ENCODE peak calls at places on chromosomes 11 and 22, in seven cellular contexts. One of them, this sample, is unnamed.

GRCh38 chr11:113192121-113192925 is 122.1 kb upstream of the TTC12 start:
- DNase-seq in NCI-H510A treated with DMSO at 0.1 percent for 48 hours: no peak
- DNase-seq in epithelial cell of proximal tubule: no peak
- DNase-seq in lung: no peak
- DNase-seq in cardiac fibroblast: no peak
- DNase-seq in stimulated activated CD8-positive, alpha-beta memory T cell treated with anti-CD3 and anti-CD28 coated beads, Interleukin-2, amount 100 ng/mL, for 1 hour: no peak
- DNase-seq in COR-L47: no peak
- DNase-seq in this sample: peak; percentile 71

GRCh38 chr11:135027461-135027860 is 615.4 kb upstream of the B3GAT1 start:
- DNase-seq in epithelial cell of proximal tubule: peak; percentile 15
- DNase-seq in COR-L47: no peak
- DNase-seq in cardiac fibroblast: peak; percentile 38
- DNase-seq in lung: no peak
- DNase-seq in stimulated activated CD8-positive, alpha-beta memory T cell treated with anti-CD3 and anti-CD28 coated beads, Interleukin-2, amount 100 ng/mL, for 1 hour: no peak
- DNase-seq in NCI-H510A treated with DMSO at 0.1 percent for 48 hours: no peak
- DNase-seq in this sample: peak; percentile 26

GRCh38 chr22:32127904-32128303 is 31.2 kb downstream of the C22orf42 start:
- DNase-seq in COR-L47: no peak
- DNase-seq in lung: no peak
- DNase-seq in stimulated activated CD8-positive, alpha-beta memory T cell treated with anti-CD3 and anti-CD28 coated beads, Interleukin-2, amount 100 ng/mL, for 1 hour: no peak
- DNase-seq in NCI-H510A treated with DMSO at 0.1 percent for 48 hours: no peak
- DNase-seq in epithelial cell of proximal tubule: no peak
- DNase-seq in cardiac fibroblast: no peak
- DNase-seq in this sample: no peak

GRCh38 chr11:69425895-69426544 is 55.4 kb upstream of the LINC01488 start:
- DNase-seq in COR-L47: no peak
- DNase-seq in lung: no peak
- DNase-seq in epithelial cell of proximal tubule: no peak
- DNase-seq in NCI-H510A treated with DMSO at 0.1 percent for 48 hours: no peak
- DNase-seq in stimulated activated CD8-positive, alpha-beta memory T cell treated with anti-CD3 and anti-CD28 coated beads, Interleukin-2, amount 100 ng/mL, for 1 hour: no peak
- DNase-seq in cardiac fibroblast: no peak
- DNase-seq in this sample: no peak

GRCh38 chr11:119714590-119714989 is 14.4 kb downstream of the NECTIN1 start:
- DNase-seq in epithelial cell of proximal tubule: no peak
- DNase-seq in COR-L47: no peak
- DNase-seq in NCI-H510A treated with DMSO at 0.1 percent for 48 hours: no peak
- DNase-seq in stimulated activated CD8-positive, alpha-beta memory T cell treated with anti-CD3 and anti-CD28 coated beads, Interleukin-2, amount 100 ng/mL, for 1 hour: no peak
- DNase-seq in cardiac fibroblast: no peak
- DNase-seq in lung: no peak
- DNase-seq in this sample: no peak

GRCh38 chr11:101003468-101003867 is 126.1 kb downstream of the PGR start:
- DNase-seq in COR-L47: no peak
- DNase-seq in NCI-H510A treated with DMSO at 0.1 percent for 48 hours: no peak
- DNase-seq in epithelial cell of proximal tubule: no peak
- DNase-seq in cardiac fibroblast: no peak
- DNase-seq in lung: no peak
- DNase-seq in stimulated activated CD8-positive, alpha-beta memory T cell treated with anti-CD3 and anti-CD28 coated beads, Interleukin-2, amount 100 ng/mL, for 1 hour: no peak
- DNase-seq in this sample: no peak

GRCh38 chr22:32587449-32587848 is 112.8 kb downstream of the FBXO7 start:
- DNase-seq in stimulated activated CD8-positive, alpha-beta memory T cell treated with anti-CD3 and anti-CD28 coated beads, Interleukin-2, amount 100 ng/mL, for 1 hour: no peak
- DNase-seq in COR-L47: no peak
- DNase-seq in epithelial cell of proximal tubule: no peak
- DNase-seq in cardiac fibroblast: peak; percentile 69
- DNase-seq in NCI-H510A treated with DMSO at 0.1 percent for 48 hours: no peak
- DNase-seq in lung: no peak
- DNase-seq in this sample: peak; percentile 66

GRCh38 chr11:75513250-75513649 is 12.5 kb downstream of the GDPD5 start:
- DNase-seq in lung: no peak
- DNase-seq in NCI-H510A treated with DMSO at 0.1 percent for 48 hours: peak; percentile 22
- DNase-seq in COR-L47: no peak
- DNase-seq in cardiac fibroblast: peak; percentile 36
- DNase-seq in stimulated activated CD8-positive, alpha-beta memory T cell treated with anti-CD3 and anti-CD28 coated beads, Interleukin-2, amount 100 ng/mL, for 1 hour: no peak
- DNase-seq in epithelial cell of proximal tubule: no peak
- DNase-seq in this sample: peak; percentile 67

GRCh38 chr11:37689951-37690350 is 1091.9 kb upstream of the RAG2 start:
- DNase-seq in stimulated activated CD8-positive, alpha-beta memory T cell treated with anti-CD3 and anti-CD28 coated beads, Interleukin-2, amount 100 ng/mL, for 1 hour: no peak
- DNase-seq in cardiac fibroblast: peak; percentile 6
- DNase-seq in NCI-H510A treated with DMSO at 0.1 percent for 48 hours: no peak
- DNase-seq in COR-L47: no peak
- DNase-seq in lung: no peak
- DNase-seq in epithelial cell of proximal tubule: no peak
- DNase-seq in this sample: peak; percentile 12

GRCh38 chr22:48670747-48671146 is 1156.9 kb downstream of the BRD1 start:
- DNase-seq in cardiac fibroblast: no peak
- DNase-seq in COR-L47: no peak
- DNase-seq in NCI-H510A treated with DMSO at 0.1 percent for 48 hours: no peak
- DNase-seq in stimulated activated CD8-positive, alpha-beta memory T cell treated with anti-CD3 and anti-CD28 coated beads, Interleukin-2, amount 100 ng/mL, for 1 hour: no peak
- DNase-seq in lung: no peak
- DNase-seq in epithelial cell of proximal tubule: no peak
- DNase-seq in this sample: no peak

GRCh38 chr11:75328426-75329277 is 22.8 kb downstream of the ARRB1 start:
- DNase-seq in NCI-H510A treated with DMSO at 0.1 percent for 48 hours: peak; percentile 94
- DNase-seq in cardiac fibroblast: peak; percentile 85
- DNase-seq in lung: peak; percentile 84
- DNase-seq in COR-L47: peak; percentile 76
- DNase-seq in epithelial cell of proximal tubule: no peak
- DNase-seq in stimulated activated CD8-positive, alpha-beta memory T cell treated with anti-CD3 and anti-CD28 coated beads, Interleukin-2, amount 100 ng/mL, for 1 hour: peak; percentile 31
- DNase-seq in this sample: peak; percentile 82

GRCh38 chr22:17436981-17437410 is 67.7 kb downstream of the CECR2 start:
- DNase-seq in NCI-H510A treated with DMSO at 0.1 percent for 48 hours: no peak
- DNase-seq in COR-L47: no peak
- DNase-seq in stimulated activated CD8-positive, alpha-beta memory T cell treated with anti-CD3 and anti-CD28 coated beads, Interleukin-2, amount 100 ng/mL, for 1 hour: no peak
- DNase-seq in cardiac fibroblast: no peak
- DNase-seq in lung: no peak
- DNase-seq in epithelial cell of proximal tubule: no peak
- DNase-seq in this sample: no peak

GRCh38 chr11:57567210-57567511 is 311 bp downstream of the UBE2L6 start:
- DNase-seq in COR-L47: no peak
- DNase-seq in stimulated activated CD8-positive, alpha-beta memory T cell treated with anti-CD3 and anti-CD28 coated beads, Interleukin-2, amount 100 ng/mL, for 1 hour: no peak
- DNase-seq in epithelial cell of proximal tubule: no peak
- DNase-seq in cardiac fibroblast: peak; percentile 13
- DNase-seq in lung: no peak
- DNase-seq in NCI-H510A treated with DMSO at 0.1 percent for 48 hours: no peak
- DNase-seq in this sample: peak; percentile 17

GRCh38 chr11:109085708-109086373 is 336.1 kb upstream of the C11orf87 start:
- DNase-seq in lung: no peak
- DNase-seq in COR-L47: no peak
- DNase-seq in NCI-H510A treated with DMSO at 0.1 percent for 48 hours: no peak
- DNase-seq in cardiac fibroblast: peak; percentile 79
- DNase-seq in stimulated activated CD8-positive, alpha-beta memory T cell treated with anti-CD3 and anti-CD28 coated beads, Interleukin-2, amount 100 ng/mL, for 1 hour: no peak
- DNase-seq in epithelial cell of proximal tubule: no peak
- DNase-seq in this sample: peak; percentile 91

GRCh38 chr11:65719887-65720236 is 736 bp downstream of the RNASEH2C start:
- DNase-seq in epithelial cell of proximal tubule: no peak
- DNase-seq in NCI-H510A treated with DMSO at 0.1 percent for 48 hours: no peak
- DNase-seq in lung: no peak
- DNase-seq in cardiac fibroblast: peak; percentile 54
- DNase-seq in COR-L47: no peak
- DNase-seq in stimulated activated CD8-positive, alpha-beta memory T cell treated with anti-CD3 and anti-CD28 coated beads, Interleukin-2, amount 100 ng/mL, for 1 hour: peak; percentile 9
- DNase-seq in this sample: peak; percentile 49

GRCh38 chr11:133928628-133929059 is 28.1 kb downstream of the IGSF9B start:
- DNase-seq in lung: no peak
- DNase-seq in COR-L47: peak; percentile 46
- DNase-seq in cardiac fibroblast: peak; percentile 68
- DNase-seq in NCI-H510A treated with DMSO at 0.1 percent for 48 hours: peak; percentile 78
- DNase-seq in stimulated activated CD8-positive, alpha-beta memory T cell treated with anti-CD3 and anti-CD28 coated beads, Interleukin-2, amount 100 ng/mL, for 1 hour: peak; percentile 44
- DNase-seq in epithelial cell of proximal tubule: no peak
- DNase-seq in this sample: peak; percentile 9

GRCh38 chr11:130737866-130738431 is 178.3 kb downstream of the SNX19 start:
- DNase-seq in lung: peak; percentile 40
- DNase-seq in COR-L47: peak; percentile 81
- DNase-seq in stimulated activated CD8-positive, alpha-beta memory T cell treated with anti-CD3 and anti-CD28 coated beads, Interleukin-2, amount 100 ng/mL, for 1 hour: no peak
- DNase-seq in cardiac fibroblast: peak; percentile 83
- DNase-seq in NCI-H510A treated with DMSO at 0.1 percent for 48 hours: no peak
- DNase-seq in epithelial cell of proximal tubule: no peak
- DNase-seq in this sample: peak; percentile 95

GRCh38 chr11:70521475-70522260 is 123.3 kb downstream of the CTTN start:
- DNase-seq in NCI-H510A treated with DMSO at 0.1 percent for 48 hours: no peak
- DNase-seq in cardiac fibroblast: no peak
- DNase-seq in lung: no peak
- DNase-seq in epithelial cell of proximal tubule: no peak
- DNase-seq in COR-L47: no peak
- DNase-seq in stimulated activated CD8-positive, alpha-beta memory T cell treated with anti-CD3 and anti-CD28 coated beads, Interleukin-2, amount 100 ng/mL, for 1 hour: no peak
- DNase-seq in this sample: no peak

GRCh38 chr11:44764583-44764982 is 37.8 kb downstream of the TSPAN18 start:
- DNase-seq in COR-L47: no peak
- DNase-seq in NCI-H510A treated with DMSO at 0.1 percent for 48 hours: no peak
- DNase-seq in stimulated activated CD8-positive, alpha-beta memory T cell treated with anti-CD3 and anti-CD28 coated beads, Interleukin-2, amount 100 ng/mL, for 1 hour: no peak
- DNase-seq in epithelial cell of proximal tubule: no peak
- DNase-seq in lung: no peak
- DNase-seq in cardiac fibroblast: no peak
- DNase-seq in this sample: no peak

GRCh38 chr11:89487016-89487415 is 4.2 kb downstream of the NOX4 start:
- DNase-seq in epithelial cell of proximal tubule: no peak
- DNase-seq in COR-L47: no peak
- DNase-seq in lung: no peak
- DNase-seq in NCI-H510A treated with DMSO at 0.1 percent for 48 hours: no peak
- DNase-seq in cardiac fibroblast: no peak
- DNase-seq in stimulated activated CD8-positive, alpha-beta memory T cell treated with anti-CD3 and anti-CD28 coated beads, Interleukin-2, amount 100 ng/mL, for 1 hour: no peak
- DNase-seq in this sample: peak; percentile 16

GRCh38 chr11:95445746-95446333 is 214.8 kb upstream of the SESN3 start:
- DNase-seq in stimulated activated CD8-positive, alpha-beta memory T cell treated with anti-CD3 and anti-CD28 coated beads, Interleukin-2, amount 100 ng/mL, for 1 hour: no peak
- DNase-seq in lung: no peak
- DNase-seq in cardiac fibroblast: no peak
- DNase-seq in NCI-H510A treated with DMSO at 0.1 percent for 48 hours: no peak
- DNase-seq in epithelial cell of proximal tubule: no peak
- DNase-seq in COR-L47: no peak
- DNase-seq in this sample: no peak

GRCh38 chr11:105137286-105137685 is 2.3 kb downstream of the CARD18 start:
- DNase-seq in epithelial cell of proximal tubule: no peak
- DNase-seq in stimulated activated CD8-positive, alpha-beta memory T cell treated with anti-CD3 and anti-CD28 coated beads, Interleukin-2, amount 100 ng/mL, for 1 hour: no peak
- DNase-seq in lung: no peak
- DNase-seq in cardiac fibroblast: peak; percentile 50
- DNase-seq in COR-L47: no peak
- DNase-seq in NCI-H510A treated with DMSO at 0.1 percent for 48 hours: no peak
- DNase-seq in this sample: peak; percentile 61

GRCh38 chr22:19513823-19514222 is 10.4 kb downstream of the CLDN5 start:
- DNase-seq in NCI-H510A treated with DMSO at 0.1 percent for 48 hours: no peak
- DNase-seq in COR-L47: no peak
- DNase-seq in epithelial cell of proximal tubule: no peak
- DNase-seq in lung: no peak
- DNase-seq in cardiac fibroblast: no peak
- DNase-seq in stimulated activated CD8-positive, alpha-beta memory T cell treated with anti-CD3 and anti-CD28 coated beads, Interleukin-2, amount 100 ng/mL, for 1 hour: no peak
- DNase-seq in this sample: no peak

GRCh38 chr11:79046365-79046764 is 394.5 kb downstream of the TENM4 start:
- DNase-seq in lung: no peak
- DNase-seq in epithelial cell of proximal tubule: no peak
- DNase-seq in NCI-H510A treated with DMSO at 0.1 percent for 48 hours: no peak
- DNase-seq in COR-L47: no peak
- DNase-seq in cardiac fibroblast: no peak
- DNase-seq in stimulated activated CD8-positive, alpha-beta memory T cell treated with anti-CD3 and anti-CD28 coated beads, Interleukin-2, amount 100 ng/mL, for 1 hour: no peak
- DNase-seq in this sample: no peak

GRCh38 chr11:130168105-130168504 is 8.5 kb downstream of the ST14 start:
- DNase-seq in stimulated activated CD8-positive, alpha-beta memory T cell treated with anti-CD3 and anti-CD28 coated beads, Interleukin-2, amount 100 ng/mL, for 1 hour: no peak
- DNase-seq in NCI-H510A treated with DMSO at 0.1 percent for 48 hours: no peak
- DNase-seq in lung: no peak
- DNase-seq in COR-L47: no peak
- DNase-seq in cardiac fibroblast: no peak
- DNase-seq in epithelial cell of proximal tubule: no peak
- DNase-seq in this sample: peak; percentile 42

GRCh38 chr11:111331711-111332479 is 33.5 kb downstream of the POU2AF3 start:
- DNase-seq in stimulated activated CD8-positive, alpha-beta memory T cell treated with anti-CD3 and anti-CD28 coated beads, Interleukin-2, amount 100 ng/mL, for 1 hour: no peak
- DNase-seq in lung: no peak
- DNase-seq in COR-L47: peak; percentile 61
- DNase-seq in NCI-H510A treated with DMSO at 0.1 percent for 48 hours: no peak
- DNase-seq in epithelial cell of proximal tubule: no peak
- DNase-seq in cardiac fibroblast: peak; percentile 62
- DNase-seq in this sample: peak; percentile 87

GRCh38 chr11:3095712-3096361 is 38.6 kb upstream of the CARS1 start:
- DNase-seq in cardiac fibroblast: peak; percentile 88
- DNase-seq in epithelial cell of proximal tubule: peak; percentile 88
- DNase-seq in NCI-H510A treated with DMSO at 0.1 percent for 48 hours: no peak
- DNase-seq in COR-L47: no peak
- DNase-seq in stimulated activated CD8-positive, alpha-beta memory T cell treated with anti-CD3 and anti-CD28 coated beads, Interleukin-2, amount 100 ng/mL, for 1 hour: no peak
- DNase-seq in lung: no peak
- DNase-seq in this sample: peak; percentile 80

GRCh38 chr11:46947399-46948077 is 11.0 kb downstream of the CSTPP1 start:
- DNase-seq in COR-L47: no peak
- DNase-seq in NCI-H510A treated with DMSO at 0.1 percent for 48 hours: no peak
- DNase-seq in cardiac fibroblast: no peak
- DNase-seq in lung: no peak
- DNase-seq in epithelial cell of proximal tubule: no peak
- DNase-seq in stimulated activated CD8-positive, alpha-beta memory T cell treated with anti-CD3 and anti-CD28 coated beads, Interleukin-2, amount 100 ng/mL, for 1 hour: no peak
- DNase-seq in this sample: no peak

GRCh38 chr11:47001666-47002285 is 65.2 kb downstream of the CSTPP1 start:
- DNase-seq in cardiac fibroblast: no peak
- DNase-seq in stimulated activated CD8-positive, alpha-beta memory T cell treated with anti-CD3 and anti-CD28 coated beads, Interleukin-2, amount 100 ng/mL, for 1 hour: no peak
- DNase-seq in epithelial cell of proximal tubule: no peak
- DNase-seq in NCI-H510A treated with DMSO at 0.1 percent for 48 hours: no peak
- DNase-seq in COR-L47: peak; percentile 35
- DNase-seq in lung: no peak
- DNase-seq in this sample: no peak

GRCh38 chr11:125457814-125458343 is 38.2 kb downstream of the FEZ1 start:
- DNase-seq in lung: peak; percentile 39
- DNase-seq in stimulated activated CD8-positive, alpha-beta memory T cell treated with anti-CD3 and anti-CD28 coated beads, Interleukin-2, amount 100 ng/mL, for 1 hour: no peak
- DNase-seq in cardiac fibroblast: peak; percentile 89
- DNase-seq in epithelial cell of proximal tubule: no peak
- DNase-seq in COR-L47: no peak
- DNase-seq in NCI-H510A treated with DMSO at 0.1 percent for 48 hours: no peak
- DNase-seq in this sample: peak; percentile 91

GRCh38 chr22:30056015-30056414 is 24.2 kb upstream of the HORMAD2 start:
- DNase-seq in stimulated activated CD8-positive, alpha-beta memory T cell treated with anti-CD3 and anti-CD28 coated beads, Interleukin-2, amount 100 ng/mL, for 1 hour: no peak
- DNase-seq in NCI-H510A treated with DMSO at 0.1 percent for 48 hours: no peak
- DNase-seq in COR-L47: no peak
- DNase-seq in cardiac fibroblast: no peak
- DNase-seq in lung: no peak
- DNase-seq in epithelial cell of proximal tubule: no peak
- DNase-seq in this sample: peak; percentile 59

GRCh38 chr11:105092255-105093239 is 47.0 kb downstream of the CARD18 start:
- DNase-seq in stimulated activated CD8-positive, alpha-beta memory T cell treated with anti-CD3 and anti-CD28 coated beads, Interleukin-2, amount 100 ng/mL, for 1 hour: no peak
- DNase-seq in lung: no peak
- DNase-seq in cardiac fibroblast: peak; percentile 24
- DNase-seq in epithelial cell of proximal tubule: no peak
- DNase-seq in COR-L47: no peak
- DNase-seq in NCI-H510A treated with DMSO at 0.1 percent for 48 hours: no peak
- DNase-seq in this sample: peak; percentile 32

GRCh38 chr11:74546752-74547151 is 45.6 kb upstream of the POLD3 start:
- DNase-seq in epithelial cell of proximal tubule: no peak
- DNase-seq in NCI-H510A treated with DMSO at 0.1 percent for 48 hours: peak; percentile 59
- DNase-seq in COR-L47: no peak
- DNase-seq in cardiac fibroblast: no peak
- DNase-seq in stimulated activated CD8-positive, alpha-beta memory T cell treated with anti-CD3 and anti-CD28 coated beads, Interleukin-2, amount 100 ng/mL, for 1 hour: no peak
- DNase-seq in lung: peak; percentile 68
- DNase-seq in this sample: no peak

GRCh38 chr11:101456812-101457211 is 127.0 kb downstream of the TRPC6 start:
- DNase-seq in stimulated activated CD8-positive, alpha-beta memory T cell treated with anti-CD3 and anti-CD28 coated beads, Interleukin-2, amount 100 ng/mL, for 1 hour: no peak
- DNase-seq in epithelial cell of proximal tubule: no peak
- DNase-seq in NCI-H510A treated with DMSO at 0.1 percent for 48 hours: no peak
- DNase-seq in lung: no peak
- DNase-seq in cardiac fibroblast: peak; percentile 24
- DNase-seq in COR-L47: no peak
- DNase-seq in this sample: peak; percentile 19

This sample was measured in fibroblast of the aortic adventitia.